ENCODE peak calls at places on chromosomes 11 and 22, in four cellular contexts. L, O, W and T are unnamed samples.

GRCh38 chr11:114147389-114148382 is 88.2 kb downstream of the ZBTB16 start:
- DNase-seq in L (peak; percentile 63), O (no peak), W (peak; percentile 70), T (peak; percentile 20)

GRCh38 chr22:39216143-39216490 is 28.7 kb downstream of the PDGFB start:
- DNase-seq in L (no peak), O (peak; percentile 18), W (no peak), T (no peak)

GRCh38 chr11:76768091-76769047 is 14.8 kb upstream of the TSKU start:
- DNase-seq in L (peak; percentile 54), O (no peak), W (no peak), T (no peak)

GRCh38 chr11:19829109-19829790 is 116.6 kb downstream of the NAV2 start:
- DNase-seq in L (no peak), O (no peak), W (no peak), T (no peak)

GRCh38 chr11:17298302-17298701 is 21.8 kb downstream of the NUCB2 start:
- DNase-seq in L (no peak), O (no peak), W (no peak), T (no peak)

GRCh38 chr11:131692151-131692550 is 321.7 kb downstream of the NTM start:
- DNase-seq in L (no peak), O (no peak), W (no peak), T (no peak)

GRCh38 chr22:45535400-45535799 is 32.7 kb downstream of the FBLN1 start:
- DNase-seq in L (no peak), O (no peak), W (no peak), T (no peak)

GRCh38 chr11:34149786-34150185 is 44.4 kb downstream of the NAT10 start:
- DNase-seq in L (no peak), O (no peak), W (no peak), T (peak; percentile 40)

GRCh38 chr11:114095899-114096298 is 36.4 kb downstream of the ZBTB16 start:
- DNase-seq in L (no peak), O (no peak), W (no peak), T (no peak)

GRCh38 chr11:67268036-67268683 is 1.9 kb downstream of the GRK2 start:
- DNase-seq in L (peak; percentile 32), O (no peak), W (no peak), T (no peak)

GRCh38 chr22:24037851-24038765 is 27.0 kb downstream of the CABIN1 start:
- DNase-seq in L (no peak), O (no peak), W (no peak), T (no peak)

GRCh38 chr11:2102883-2103213 is 36.3 kb downstream of the IGF2 start:
- DNase-seq in L (no peak), O (no peak), W (no peak), T (no peak)

GRCh38 chr22:25232301-25232700 is 12.9 kb downstream of the CRYBB2 start:
- DNase-seq in L (no peak), O (no peak), W (no peak), T (no peak)

GRCh38 chr22:25235547-25236290 is 16.3 kb downstream of the CRYBB2 start:
- DNase-seq in L (peak; percentile 85), O (peak; percentile 91), W (peak; percentile 88), T (peak; percentile 92)

GRCh38 chr22:25236417-25236816 is 17.0 kb downstream of the CRYBB2 start:
- DNase-seq in L (no peak), O (no peak), W (no peak), T (no peak)

GRCh38 chr22:25237503-25237902 is 18.1 kb downstream of the CRYBB2 start:
- DNase-seq in L (no peak), O (no peak), W (no peak), T (no peak)
- TF ChIP-seq CTCF in L (no peak), O (no peak), W (no peak), T (no peak)

DNA sequence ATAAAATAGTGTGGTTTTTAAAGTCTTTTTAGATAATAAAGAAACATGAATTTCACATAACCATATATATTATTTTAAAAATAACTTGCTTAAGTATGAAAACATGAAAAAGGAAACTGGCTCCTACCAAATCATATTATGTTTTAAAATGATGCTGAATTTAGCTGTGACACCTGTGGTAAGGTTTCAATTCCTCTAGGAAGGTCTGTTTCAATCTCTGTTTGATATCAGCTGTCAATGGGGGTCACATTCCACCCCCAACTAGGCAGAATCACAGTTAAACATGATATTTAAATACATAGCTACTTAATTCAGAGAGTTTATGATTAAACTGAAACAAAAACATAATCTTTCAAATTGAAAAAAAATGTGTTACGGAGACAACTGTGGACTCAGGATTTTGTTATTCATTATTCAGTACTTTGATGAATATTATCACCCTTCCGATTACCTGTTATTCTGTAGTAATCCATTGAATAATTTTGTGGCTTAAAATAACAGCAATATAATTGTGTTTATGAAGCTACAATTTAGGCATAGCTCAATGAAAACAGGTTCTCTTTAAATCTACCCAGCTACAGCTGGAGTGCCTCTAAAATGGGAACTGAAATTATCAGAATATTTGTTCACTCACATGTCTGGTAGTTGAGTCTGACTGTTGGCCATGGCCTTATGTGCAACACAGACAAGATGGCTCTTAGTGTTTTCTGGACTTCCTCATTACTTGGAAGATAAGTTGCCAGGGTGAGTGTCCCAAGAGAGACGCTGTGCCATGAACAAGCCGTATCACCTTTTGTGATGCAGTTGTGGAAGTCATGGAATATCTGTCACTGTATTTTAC is 244.6 kb upstream of the ANO3 start:
- DNase-seq in L (no peak), O (no peak), W (no peak), T (no peak)
- H3K4me1 ChIP-seq in L (no peaks in the 10 kb centered on the region), O (no peaks in the 10 kb centered on the region), W (no peaks in the 10 kb centered on the region), T (no peaks in the 10 kb centered on the region)

DNA sequence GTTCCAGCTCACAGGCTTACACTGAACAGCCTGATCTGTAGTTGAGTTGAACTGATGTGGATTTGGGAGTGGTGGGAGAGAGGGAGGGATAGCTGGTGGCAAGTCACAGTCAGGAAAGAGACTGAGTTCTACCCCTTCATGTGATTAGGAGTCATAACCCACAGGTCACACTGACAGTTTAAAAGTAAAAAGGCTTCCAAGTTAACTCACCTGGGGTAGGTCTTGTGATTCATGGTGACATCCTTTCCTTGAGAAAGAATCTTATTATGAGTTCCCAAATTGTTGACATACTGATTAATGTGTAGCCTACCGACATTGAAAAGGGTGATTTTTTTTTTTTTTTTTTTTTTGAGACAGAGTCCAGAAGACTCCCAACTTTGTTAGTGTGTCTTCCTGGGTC is 5.4 kb downstream of the IZUMO1R start:
- DNase-seq in L (no peak), O (no peak), W (no peak), T (no peak)
- TF ChIP-seq CTCF in L (no peak), O (no peak), W (no peak), T (no peak)

DNA sequence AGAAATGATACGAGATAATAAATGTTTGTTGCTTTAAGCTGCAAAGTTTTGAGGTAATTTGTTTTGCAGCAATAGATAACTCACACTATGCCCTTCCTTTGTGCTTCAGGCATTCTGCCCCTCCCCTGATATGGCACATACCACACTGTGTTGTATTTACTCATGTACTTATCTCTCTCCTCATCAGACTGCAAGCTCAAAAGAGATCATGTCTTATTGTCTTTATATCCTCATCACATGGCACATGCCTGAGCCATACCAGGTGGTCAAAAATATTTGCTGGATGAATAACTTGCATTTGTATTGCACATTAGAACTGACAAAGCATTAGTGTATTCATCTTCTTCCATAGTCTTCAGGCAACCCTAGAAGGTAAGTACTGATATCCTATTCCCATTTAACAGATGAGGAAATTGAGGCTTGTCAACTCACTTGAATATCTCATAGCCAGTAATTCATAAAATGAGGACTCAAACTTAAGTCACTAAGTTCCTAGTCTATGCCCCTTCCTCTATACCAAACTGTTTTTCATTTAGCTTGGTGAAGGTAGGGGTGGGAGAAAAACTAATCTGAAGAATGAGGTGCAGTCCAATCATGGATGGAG is 83.9 kb upstream of the EED start:
- DNase-seq in L (no peak), O (no peak), W (no peak), T (no peak)
- H3K4me1 ChIP-seq in L (peaks cover 6% of the 10 kb centered on the region), O (peaks cover 5% of the 10 kb centered on the region), W (peaks cover 26% of the 10 kb centered on the region), T (peaks cover 5% of the 10 kb centered on the region)

DNA sequence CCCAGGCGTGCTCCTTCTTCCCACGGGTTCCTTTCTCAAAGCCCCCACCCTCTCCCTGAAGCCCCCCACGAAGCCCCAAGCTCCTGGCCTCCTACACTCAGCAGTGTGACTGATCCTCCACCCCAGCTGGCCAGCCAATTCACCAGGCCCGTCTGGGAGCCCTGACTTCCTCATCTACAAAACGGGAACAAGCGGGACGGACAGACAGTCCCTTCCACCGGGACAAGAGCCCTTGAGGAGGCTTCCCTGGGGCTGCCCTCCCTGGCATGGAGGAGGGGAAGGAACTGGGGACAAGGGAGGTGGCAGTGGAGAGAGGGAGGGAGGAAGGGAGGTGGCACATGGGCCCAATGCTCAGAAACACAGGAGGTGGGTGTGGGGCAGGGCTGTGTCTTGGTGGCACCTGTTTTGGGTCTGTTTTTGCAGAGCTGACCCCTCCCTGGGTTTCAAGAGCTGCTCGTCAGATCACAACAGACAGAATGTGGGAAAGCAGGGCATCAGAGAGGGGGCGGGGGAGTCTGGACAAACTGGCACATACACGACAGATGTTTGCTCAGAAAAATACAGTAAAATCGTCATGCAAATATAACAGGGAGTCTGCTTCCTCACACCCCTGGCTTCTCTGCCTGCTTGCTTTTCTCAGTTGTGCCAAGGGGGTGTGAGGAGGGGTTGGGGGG is 56.8 kb downstream of the ELFN2 start:
- DNase-seq in L (peak; percentile 45), O (no peak), W (peak; percentile 31), T (no peak)
- TF ChIP-seq CTCF in L (no peak), O (no peak), W (no peak), T (no peak)

DNA sequence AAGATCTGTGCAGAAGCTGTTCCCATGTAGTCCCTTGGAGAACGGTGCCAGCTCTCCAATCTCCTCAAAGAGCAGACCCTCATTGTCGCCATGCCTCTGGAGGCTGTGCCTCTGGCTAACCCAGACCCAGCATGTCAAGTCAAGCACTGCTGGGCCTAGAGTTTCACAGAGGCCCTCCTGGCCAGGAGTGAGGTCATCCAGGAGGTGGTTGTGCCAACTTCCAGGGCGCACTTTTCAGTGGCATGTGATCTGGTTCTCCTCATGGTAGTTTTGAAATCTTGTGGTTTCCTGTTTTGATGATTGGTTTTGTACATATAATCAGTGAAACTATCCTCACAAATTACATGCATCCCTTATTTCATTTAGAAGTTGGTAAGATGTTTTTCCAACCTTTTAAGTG is 78.9 kb downstream of the PPFIBP2 start:
- DNase-seq in L (peak; percentile 60), O (no peak), W (peak; percentile 53), T (no peak)
- H3K4me1 ChIP-seq in L (peaks cover 3% of the 10 kb centered on the region), O (peaks cover 8% of the 10 kb centered on the region), W (peaks cover 7% of the 10 kb centered on the region), T (no peaks in the 10 kb centered on the region)